ENCODE peak calls at places on chromosomes 13 and 19, in seven cellular contexts. A is coronary artery; X is HEK293T; S is NCI-H345; U is AG04450; C is stimulated activated CD8-positive, alpha-beta memory T cell treated with anti-CD3 and anti-CD28 coated beads, Interleukin-7, amount 100 ng/mL, for 1 hour; T is activated CD4-positive, alpha-beta T cell treated with anti-CD3 and anti-CD28 coated beads, Interleukin-2, amount 50 U/mL, for 1 hour. R is an unnamed sample.

GRCh38 chr13:81171065-81171647 is 830.2 kb upstream of the SPRY2 start:
- DNase-seq in A (no peak), T (no peak), U (no peak), C (no peak), X (peak; percentile 46), S (peak; percentile 68), R (no peak)

GRCh38 chr19:15635016-15635805 is 5.5 kb upstream of the CYP4F3 start:
- DNase-seq in C (no peak), X (no peak), S (no peak), A (no peak), T (no peak), U (no peak), R (no peak)

GRCh38 chr19:9500796-9501195 is 2.4 kb upstream of the ZNF560 start:
- DNase-seq in X (no peak), S (no peak), T (no peak), C (no peak), A (no peak), U (no peak), R (no peak)

GRCh38 chr19:32566246-32566830 is 14.7 kb upstream of the PDCD5 start:
- DNase-seq in C (no peak), A (no peak), T (no peak), X (no peak), S (no peak), U (no peak), R (no peak)

GRCh38 chr13:61128850-61129645 is 286.6 kb downstream of the PCDH20 start:
- DNase-seq in A (no peak), X (no peak), U (no peak), S (peak; percentile 11), T (no peak), C (no peak), R (no peak)

GRCh38 chr13:52850396-52851152 is 2.1 kb upstream of the PCDH8 start:
- DNase-seq in A (no peak), X (peak; percentile 81), C (no peak), U (no peak), S (peak; percentile 64), T (no peak), R (peak; percentile 61)

GRCh38 chr19:47514151-47514868 is 553 bp downstream of the NAPA start:
- DNase-seq in X (no peak), T (no peak), A (no peak), U (no peak), S (no peak), C (no peak), R (no peak)

GRCh38 chr13:90534617-90535340 is 812.7 kb upstream of the MIR17HG start:
- DNase-seq in S (no peak), U (no peak), X (no peak), A (no peak), T (no peak), C (no peak), R (no peak)

GRCh38 chr19:45477713-45478453 is 10.1 kb downstream of the FOSB start:
- DNase-seq in S (peak; percentile 32), C (no peak), X (no peak), U (no peak), T (no peak), A (no peak), R (no peak)